ENCODE peak calls at places on chromosomes 12 and 14, in five cellular contexts. S is heart left ventricle, A is sigmoid colon, F is colonic mucosa, D is cardiac muscle cell. Z is an unnamed sample.
A peak's percentile ranks its signal among the peaks of the same experiment; 100 is the strongest.

GRCh38 chr14:31927348-31927826 is 149.7 kb upstream of the ARHGAP5 start:
- DNase-seq in D (peak; percentile 77), S (no peak), F (no peak), A (no peak), Z (peak; percentile 95)

GRCh38 chr12:29023436-29024076 is 125.5 kb upstream of the FAR2 start:
- DNase-seq in S (no peak), A (no peak), F (no peak), D (no peak), Z (no peak)

GRCh38 chr12:59425798-59426197 is 170.0 kb upstream of the SLC16A7 start:
- DNase-seq in D (no peak), F (no peak), S (no peak), A (no peak), Z (no peak)

GRCh38 chr12:110001596-110001995 is 2.4 kb downstream of the ANKRD13A start:
- DNase-seq in A (no peak), S (no peak), F (no peak), D (no peak), Z (peak; percentile 72)

GRCh38 chr12:2779281-2779680 is 15.5 kb upstream of the FKBP4 start:
- DNase-seq in A (no peak), S (no peak), D (no peak), F (no peak), Z (no peak)

GRCh38 chr14:99345472-99345871 is 73.5 kb upstream of the BCL11B start:
- DNase-seq in S (no peak), A (no peak), D (no peak), F (no peak), Z (no peak)

GRCh38 chr14:95137804-95138167 is 19.5 kb downstream of the DICER1 start:
- DNase-seq in S (no peak), D (peak; percentile 19), A (no peak), F (peak; percentile 62), Z (no peak)

GRCh38 chr12:109736552-109737108 is 23.0 kb downstream of the FAM222A start:
- DNase-seq in A (peak; percentile 57), F (no peak), S (peak; percentile 59), D (peak; percentile 72), Z (peak; percentile 44)

GRCh38 chr12:69837191-69838085 is 12.4 kb downstream of the MYRFL start:
- DNase-seq in F (peak; percentile 24), D (peak; percentile 19), S (no peak), A (no peak), Z (no peak)

GRCh38 chr12:69885656-69886055 is 60.6 kb downstream of the MYRFL start:
- DNase-seq in F (no peak), D (no peak), A (no peak), S (no peak), Z (no peak)

DNA sequence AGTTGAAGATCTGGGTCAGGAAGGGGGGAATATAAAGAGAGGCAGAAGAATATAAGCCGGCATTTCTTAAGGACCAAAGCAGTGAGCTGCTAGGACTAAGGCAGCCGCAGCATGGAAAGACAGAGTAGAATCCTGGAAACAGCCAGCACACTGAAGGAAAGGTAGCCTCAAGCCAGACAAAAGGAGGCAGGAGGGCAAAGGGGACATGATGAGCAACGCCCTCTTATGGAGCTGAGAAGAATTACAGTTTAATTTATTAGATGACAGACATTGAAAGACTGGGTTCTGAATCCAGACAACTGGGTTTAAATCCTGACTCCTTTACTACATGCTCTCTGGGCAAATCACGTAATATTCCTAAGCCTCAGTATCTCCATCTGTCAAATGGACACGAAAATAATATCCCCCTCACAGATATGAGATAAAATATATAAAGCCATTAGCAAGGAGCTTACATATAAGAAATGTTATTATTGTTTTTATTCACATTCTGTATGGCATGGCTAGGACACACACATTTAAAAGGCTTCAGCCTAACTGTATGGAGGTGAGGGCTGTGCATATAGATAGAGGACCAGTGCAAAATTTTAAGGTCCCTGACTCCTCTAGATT is 8.1 kb upstream of the PCED1B start:
- DNase-seq in D (peak; percentile 38), A (no peak), F (no peak), S (no peak), Z (no peak)
- TF ChIP-seq CTCF in D (peak; percentile 52), A (no peak), F (no peak), S (peak; percentile 34), Z (peak; percentile 54)

DNA sequence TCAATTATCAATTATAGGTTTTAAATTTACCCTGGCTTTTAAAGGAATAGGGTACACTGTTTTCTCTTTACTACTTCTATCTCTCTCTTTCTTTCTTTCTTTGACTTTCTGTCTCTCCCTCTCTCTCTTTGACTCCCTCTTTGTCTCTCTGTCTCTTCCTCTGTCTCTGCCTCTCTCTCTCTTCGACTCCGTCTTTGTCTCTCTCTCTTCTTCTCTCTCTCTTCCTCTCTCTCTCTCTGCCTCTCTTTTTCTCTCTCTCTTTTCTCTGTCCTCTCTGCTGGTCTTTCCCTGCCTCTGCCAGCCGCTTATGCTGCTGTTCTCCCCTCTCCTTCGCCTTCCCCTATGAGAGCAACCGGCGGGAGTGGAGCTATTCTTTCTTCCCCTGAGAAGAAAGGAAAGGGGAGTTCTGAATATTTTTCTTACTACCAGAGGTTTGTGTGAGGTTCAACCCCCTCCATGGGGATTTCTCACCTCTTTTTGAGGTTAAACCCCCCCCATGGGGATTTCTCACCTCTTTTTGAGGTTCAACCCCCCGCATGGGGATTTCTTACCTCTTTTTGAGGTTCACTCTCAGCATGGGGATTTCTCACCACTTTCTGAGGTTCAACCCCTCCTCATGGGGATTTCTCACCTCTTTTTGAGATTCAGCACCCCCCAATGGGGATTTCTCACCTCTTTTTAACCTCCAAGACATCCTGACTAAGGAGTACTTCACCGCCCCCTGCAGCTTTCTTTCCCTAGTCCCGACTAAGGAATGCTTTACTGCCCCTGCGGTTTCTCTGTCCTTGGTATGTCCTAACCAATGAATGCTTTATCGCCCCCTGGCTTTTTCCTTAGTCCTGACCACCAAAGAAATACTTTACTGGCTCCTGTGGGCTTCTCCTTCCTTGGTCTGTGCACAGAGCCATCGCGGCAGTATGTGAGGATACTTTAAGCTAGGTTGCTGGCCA is 27.4 kb upstream of the DDHD1 start:
- DNase-seq in D (peak; percentile 59), F (no peak), S (no peak), A (no peak), Z (peak; percentile 33)
- TF ChIP-seq CTCF in D (peak; percentile 38), F (no peak), S (no peak), A (no peak), Z (peak; percentile 20)

DNA sequence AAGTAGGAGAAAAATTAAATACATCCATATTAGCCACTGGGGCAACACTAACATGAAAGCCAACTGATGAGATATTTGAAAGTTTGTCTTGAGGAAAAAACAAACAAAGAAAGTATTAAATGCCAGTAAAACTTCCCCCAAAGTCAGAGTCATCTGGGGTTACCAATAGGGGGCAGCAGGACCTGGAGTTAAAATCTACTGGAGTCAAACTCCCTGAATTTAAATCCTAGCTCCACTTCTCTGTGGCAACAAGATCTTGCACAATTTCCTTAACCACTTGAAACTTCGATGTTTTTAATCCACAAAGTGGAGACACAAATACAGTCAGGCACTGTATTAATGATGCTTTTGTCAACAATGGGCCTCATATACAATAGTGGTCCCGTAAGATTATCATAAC is 14.4 kb downstream of the PLEKHG7 start:
- DNase-seq in D (peak; percentile 73), F (no peak), S (no peak), A (no peak), Z (peak; percentile 24)
- TF ChIP-seq CTCF in D (peak; percentile 54), F (peak; percentile 20), S (no peak), A (no peak), Z (peak; percentile 38)

GRCh38 chr12:83123039-83123438 is 436.3 kb downstream of the TMTC2 start:
- DNase-seq in A (no peak), D (no peak), F (no peak), S (no peak), Z (no peak)

GRCh38 chr12:83130178-83130577 is 443.5 kb downstream of the TMTC2 start:
- DNase-seq in D (no peak), S (no peak), F (no peak), A (no peak), Z (no peak)

GRCh38 chr12:83122623-83122934 is 435.9 kb downstream of the TMTC2 start:
- DNase-seq in A (no peak), D (no peak), S (no peak), F (no peak), Z (no peak)

DNA sequence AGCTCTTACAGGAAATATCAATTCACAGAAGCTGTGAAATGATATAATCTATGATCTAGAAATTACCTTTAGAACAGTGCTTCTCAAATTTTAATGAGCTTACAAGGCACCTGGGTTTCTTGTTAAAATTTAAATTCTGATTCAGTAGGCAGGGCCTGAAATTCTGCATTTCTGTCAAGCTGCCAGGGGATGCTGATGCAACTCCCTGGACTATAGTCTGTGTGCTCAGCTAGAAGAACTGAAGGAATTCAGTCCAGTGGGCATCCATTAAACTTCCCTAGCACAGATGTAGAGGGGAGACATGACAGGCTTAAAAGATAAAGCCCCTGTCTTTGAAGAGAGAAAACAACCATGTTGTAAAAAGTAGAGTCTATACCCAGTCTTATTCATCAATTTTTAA is 441.8 kb downstream of the TMTC2 start:
- DNase-seq in F (no peak), D (peak; percentile 55), S (no peak), A (no peak), Z (no peak)
- TF ChIP-seq CTCF in F (no peak), D (no peak), S (no peak), A (no peak), Z (no peak)

DNA sequence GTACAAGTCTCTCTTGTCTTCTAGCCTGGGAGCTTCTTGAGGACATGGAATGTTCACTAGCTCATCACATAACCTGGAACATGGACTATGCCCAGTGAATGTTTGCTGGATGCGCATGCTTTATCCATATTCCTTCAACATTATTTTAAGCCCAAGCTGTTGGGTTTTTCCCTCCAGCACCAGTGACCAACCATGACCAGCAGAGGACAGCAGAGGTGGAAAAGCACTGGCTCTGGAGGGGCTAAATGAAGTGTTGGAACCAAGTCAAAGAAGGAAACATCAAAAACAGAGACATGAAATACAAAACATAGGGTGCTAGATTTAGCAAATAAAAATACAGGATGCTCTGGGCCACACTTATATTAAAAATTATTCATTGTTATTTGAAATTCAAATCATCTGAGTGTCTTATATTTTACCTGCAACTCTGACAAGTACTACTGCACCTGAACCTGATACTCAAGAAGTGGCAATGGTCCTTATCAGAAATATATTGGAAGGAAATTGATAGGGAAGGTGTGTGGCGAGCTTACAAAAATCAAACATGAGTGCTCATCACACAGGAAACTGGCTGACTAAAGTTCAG is 23.1 kb upstream of the HELB start:
- DNase-seq in A (no peak), F (no peak), S (no peak), D (peak; percentile 64), Z (peak; percentile 22)
- TF ChIP-seq CTCF in A (no peak), F (peak; percentile 53), S (peak; percentile 27), D (peak; percentile 84), Z (peak; percentile 90)

GRCh38 chr14:101022121-101022520 is 118.6 kb upstream of the RTL1 start:
- DNase-seq in A (peak; percentile 21), F (peak; percentile 5), D (peak; percentile 4), S (no peak), Z (no peak)
- TF ChIP-seq CTCF in A (no peak), F (no peak), D (no peak), S (no peak), Z (no peak)

DNA sequence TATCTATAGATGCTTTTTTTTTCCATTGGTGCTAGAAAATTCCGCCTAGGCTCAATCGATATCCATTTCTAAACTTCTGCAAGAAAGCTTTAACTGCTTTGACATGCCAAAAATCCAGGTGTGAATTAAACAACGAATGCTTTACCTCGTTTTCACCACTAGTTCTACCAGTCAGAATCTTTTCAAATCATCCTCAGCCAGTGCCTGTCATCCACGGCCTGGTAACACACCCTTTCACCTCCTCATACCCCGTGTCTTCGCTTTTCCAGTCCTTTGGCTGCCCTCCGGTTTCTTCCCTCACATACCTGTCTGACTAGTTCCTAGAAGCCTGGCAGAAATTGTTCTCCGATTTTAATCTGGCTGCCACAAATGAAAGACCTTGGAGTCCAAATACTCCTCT is 1.4 kb upstream of the PHC1 start:
- DNase-seq in F (no peak), D (no peak), S (no peak), A (no peak), Z (no peak)
- TF ChIP-seq CTCF in F (no peak), D (no peak), S (peak; percentile 23), A (peak; percentile 12), Z (no peak)